ENCODE peak calls at places on chromosome 11, in four cellular contexts. W, X, O and K are unnamed samples.

GRCh38 chr11:118633979-118634378 is 26.6 kb downstream of the PHLDB1 start:
- DNase-seq in X (no peak), W (no peak), O (no peak), K (no peak)

GRCh38 chr11:91209751-91210150 is 986.9 kb upstream of the CHORDC1 start:
- DNase-seq in W (no peak), X (no peak), O (no peak), K (no peak)

GRCh38 chr11:134761926-134762247 is 349.8 kb upstream of the B3GAT1 start:
- DNase-seq in X (no peak), O (no peak), W (no peak), K (no peak)

GRCh38 chr11:112085822-112086421 is 634 bp downstream of the TIMM8B start:
- DNase-seq in W (peak), X (no peak), O (no peak), K (no peak)

GRCh38 chr11:58866788-58867187 is 22.3 kb upstream of the GLYATL2 start:
- DNase-seq in W (no peak), X (no peak), O (no peak), K (no peak)

GRCh38 chr11:9214765-9215164 is 50.4 kb downstream of the DENND5A start:
- DNase-seq in X (no peak), W (no peak), O (no peak), K (no peak)

GRCh38 chr11:3092603-3093141 is 35.4 kb upstream of the CARS1 start:
- DNase-seq in W (no peak), X (no peak), O (no peak), K (no peak)

GRCh38 chr11:126817523-126818450 is 182.8 kb downstream of the KIRREL3 start:
- DNase-seq in X (no peak), W (no peak), O (no peak), K (no peak)

GRCh38 chr11:77207618-77208313 is 79.7 kb downstream of the MYO7A start:
- DNase-seq in W (no peak), O (no peak), X (no peak), K (no peak)

GRCh38 chr11:64846998-64847666 is 2.7 kb upstream of the CDC42BPG start:
- DNase-seq in O (peak), X (peak), W (peak), K (peak)

GRCh38 chr11:100759106-100759505 is 72.0 kb downstream of the ARHGAP42 start:
- DNase-seq in O (no peak), W (no peak), X (no peak), K (no peak)

GRCh38 chr11:47991266-47991830 is 11.0 kb downstream of the PTPRJ start:
- DNase-seq in W (no peak), X (no peak), O (no peak), K (no peak)

GRCh38 chr11:27055065-27055682 is 14.6 kb downstream of the BBOX1 start:
- DNase-seq in W (no peak), X (no peak), O (no peak), K (no peak)

GRCh38 chr11:117908959-117909610 is 20.1 kb downstream of the TMPRSS13 start:
- DNase-seq in O (no peak), X (no peak), W (no peak), K (no peak)

GRCh38 chr11:111378773-111379499 is at the start of gene POU2AF1:
- DNase-seq in O (peak), W (peak), X (no peak), K (peak)

GRCh38 chr11:20303451-20303965 is 60.0 kb upstream of the HTATIP2 start:
- DNase-seq in W (no peak), O (no peak), X (no peak), K (no peak)

GRCh38 chr11:70099578-70100282 is 21.6 kb downstream of the ANO1 start:
- DNase-seq in O (no peak), W (no peak), X (no peak), K (no peak)

GRCh38 chr11:123543796-123544195 is 110.6 kb downstream of the SCN3B start:
- DNase-seq in X (no peak), W (peak), O (no peak), K (no peak)

GRCh38 chr11:117000741-117001096 is 97.5 kb downstream of the SIK3 start:
- DNase-seq in W (no peak), O (no peak), X (no peak), K (no peak)

GRCh38 chr11:58654079-58654907 is 31.8 kb downstream of the CNTF start:
- DNase-seq in X (peak), W (peak), O (peak), K (peak)

GRCh38 chr11:63277345-63277943 is 34.0 kb upstream of the SLC22A25 start:
- DNase-seq in W (no peak), X (no peak), O (no peak), K (no peak)

GRCh38 chr11:727281-727701 is 20.0 kb upstream of the TALDO1 start:
- DNase-seq in X (no peak), O (no peak), W (no peak), K (no peak)

GRCh38 chr11:10858505-10859360 is 880 bp upstream of the ZBED5 start:
- DNase-seq in X (peak), O (peak), W (peak), K (peak)

GRCh38 chr11:103326070-103326794 is 217.0 kb downstream of the DYNC2H1 start:
- DNase-seq in O (peak), W (no peak), X (no peak), K (no peak)

GRCh38 chr11:76740772-76741171 is 42.4 kb upstream of the TSKU start:
- DNase-seq in X (no peak), W (no peak), O (no peak), K (no peak)

GRCh38 chr11:134139873-134140331 is 71.0 kb downstream of the JAM3 start:
- DNase-seq in W (peak), O (peak), X (no peak), K (no peak)

GRCh38 chr11:77113382-77114088 is 10.9 kb downstream of the OMP start:
- DNase-seq in O (peak), X (no peak), W (no peak), K (no peak)

GRCh38 chr11:110565344-110565684 is 135.6 kb downstream of the FDX1 start:
- DNase-seq in X (peak), O (no peak), W (no peak), K (no peak)

GRCh38 chr11:72553748-72554147 is 119.4 kb upstream of the CLPB start:
- DNase-seq in W (no peak), X (no peak), O (peak), K (no peak)

GRCh38 chr11:17610402-17610894 is 63.4 kb downstream of the OTOG start:
- DNase-seq in W (no peak), X (peak), O (no peak), K (no peak)

GRCh38 chr11:71452354-71453020 is 516 bp upstream of the NADSYN1 start:
- DNase-seq in O (peak), W (peak), X (no peak), K (no peak)

GRCh38 chr11:117570701-117571100 is 226.3 kb downstream of the DSCAML1 start:
- DNase-seq in O (no peak), W (no peak), X (no peak), K (no peak)

GRCh38 chr11:1153951-1154487 is 3.7 kb upstream of the MUC5AC start:
- DNase-seq in X (peak), O (no peak), W (peak), K (peak)

GRCh38 chr11:82174610-82175009 is 559.1 kb downstream of the FAM181B start:
- DNase-seq in O (peak), X (no peak), W (no peak), K (no peak)

GRCh38 chr11:114247070-114247789 is 49.0 kb upstream of the NNMT start:
- DNase-seq in O (no peak), X (no peak), W (no peak), K (no peak)

GRCh38 chr11:126011220-126011619 is 51.4 kb downstream of the CDON start:
- DNase-seq in O (no peak), X (no peak), W (no peak), K (no peak)

GRCh38 chr11:61797263-61797944 is 4.7 kb downstream of the FEN1 start:
- DNase-seq in O (peak), W (peak), X (peak), K (peak)
- TF ChIP-seq CTCF in O (peak), W (peak), X (peak), K (no peak)

DNA sequence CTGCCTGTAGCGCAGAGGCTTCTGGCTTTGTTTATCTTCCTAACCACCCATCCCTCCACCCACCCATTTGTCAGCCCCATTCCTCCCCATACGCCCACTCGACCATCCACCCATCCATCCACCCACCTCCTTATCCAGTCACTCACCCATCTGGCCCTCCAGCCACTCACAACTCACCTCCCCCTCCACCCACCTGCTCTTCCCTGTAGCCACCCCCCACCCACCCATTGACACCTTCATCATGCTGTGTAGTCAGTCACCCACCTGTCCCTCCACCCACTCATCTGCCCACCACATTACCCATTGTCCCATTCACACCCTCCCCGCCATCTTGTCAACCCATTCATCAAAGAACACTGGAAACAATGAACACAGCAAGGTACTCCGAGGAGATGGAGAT is 5.5 kb downstream of the CST6 start:
- DNase-seq in X (no peak), O (no peak), W (no peak), K (no peak)
- TF ChIP-seq CTCF in X (no peak), O (no peak), W (no peak), K (no peak)

GRCh38 chr11:108593214-108593909 is at the start of gene EXPH5:
- DNase-seq in X (peak), O (peak), W (peak), K (peak)
- TF ChIP-seq CTCF in X (no peak), O (no peak), W (no peak), K (no peak)

GRCh38 chr11:12469451-12469850 is 92.1 kb downstream of the PARVA start:
- DNase-seq in X (no peak), O (no peak), W (no peak), K (no peak)
- TF ChIP-seq CTCF in X (no peak), O (no peak), W (no peak), K (no peak)

GRCh38 chr11:115379528-115379927 is 124.7 kb downstream of the CADM1 start:
- DNase-seq in O (no peak), W (no peak), X (no peak), K (no peak)
- TF ChIP-seq CTCF in O (no peak), W (no peak), X (no peak), K (no peak)

GRCh38 chr11:61337706-61338268 is 4.8 kb downstream of the TKFC start:
- DNase-seq in X (no peak), O (no peak), W (no peak), K (no peak)

GRCh38 chr11:61334434-61335354 is 1.7 kb downstream of the TKFC start:
- DNase-seq in W (no peak), X (no peak), O (no peak), K (no peak)

GRCh38 chr11:61333638-61334433 is 808 bp downstream of the TKFC start:
- DNase-seq in W (no peak), O (no peak), X (no peak), K (no peak)

GRCh38 chr11:61335355-61335710 is 2.3 kb downstream of the TKFC start:
- DNase-seq in X (no peak), W (no peak), O (no peak), K (no peak)

GRCh38 chr11:61336171-61336935 is 3.3 kb downstream of the TKFC start:
- DNase-seq in W (peak), X (peak), O (peak), K (peak)
- TF ChIP-seq CTCF in W (peak), X (peak), O (peak), K (peak)